ENCODE peak calls at places on chromosomes 7 and 10, in six cellular contexts. T is activated naive CD4-positive, alpha-beta T cell treated with anti-CD3 and anti-CD28 coated beads for 36 hours; Y is amniotic stem cell; L is foreskin fibroblast; G is heart left ventricle; Z is Daoy. Q is an unnamed sample.

GRCh38 chr10:60955957-60956425 is 12.0 kb upstream of the RHOBTB1 start:
- DNase-seq in G (no peak), T (no peak), Y (no peak), Z (peak), L (peak), Q (no peak)

GRCh38 chr10:90968448-90969086 is 47.7 kb upstream of the ANKRD1 start:
- DNase-seq in G (no peak), L (peak), Y (peak), Z (peak), T (no peak), Q (no peak)

GRCh38 chr7:149125189-149125863 is 798 bp downstream of the ZNF425 start:
- DNase-seq in G (no peak), L (no peak), Y (no peak), Z (no peak), T (peak), Q (no peak)

GRCh38 chr7:155097338-155097737 is 27.2 kb downstream of the HTR5A start:
- DNase-seq in Y (no peak), T (no peak), Z (no peak), G (no peak), L (no peak), Q (no peak)

GRCh38 chr10:79274279-79275104 is 72.8 kb upstream of the PPIF start:
- DNase-seq in L (peak), Z (no peak), Y (no peak), G (peak), T (no peak), Q (no peak)

GRCh38 chr10:115503546-115503945 is 410.4 kb downstream of the ATRNL1 start:
- DNase-seq in L (no peak), T (no peak), G (no peak), Y (no peak), Z (no peak), Q (no peak)

GRCh38 chr7:83547526-83547925 is 101.4 kb downstream of the SEMA3E start:
- DNase-seq in T (no peak), L (peak), G (no peak), Z (peak), Y (no peak), Q (peak)

GRCh38 chr10:84244651-84245270 is at the start of gene RGR:
- DNase-seq in T (no peak), Y (no peak), Z (no peak), G (peak), L (no peak), Q (no peak)

GRCh38 chr10:122468923-122469781 is 7.8 kb downstream of the HTRA1 start:
- DNase-seq in Y (peak), Z (peak), L (peak), T (no peak), G (no peak), Q (no peak)

GRCh38 chr10:129334326-129334725 is 132.7 kb upstream of the MGMT start:
- DNase-seq in Y (no peak), L (no peak), G (no peak), Z (no peak), T (no peak), Q (no peak)

GRCh38 chr10:123556736-123557135 is 109.4 kb upstream of the GPR26 start:
- DNase-seq in Y (no peak), T (no peak), L (no peak), Z (no peak), G (no peak), Q (no peak)

GRCh38 chr10:21926949-21927348 is 76.6 kb downstream of the DNAJC1 start:
- DNase-seq in L (peak), G (no peak), Z (peak), T (no peak), Y (peak), Q (no peak)

GRCh38 chr7:70060298-70061068 is 462.2 kb downstream of the AUTS2 start:
- DNase-seq in G (no peak), Z (no peak), T (no peak), Y (no peak), L (no peak), Q (no peak)

GRCh38 chr10:96789571-96790108 is 42.5 kb upstream of the LCOR start:
- DNase-seq in L (no peak), Y (no peak), G (no peak), T (no peak), Z (no peak), Q (peak)

GRCh38 chr7:70893422-70893821 is 238.5 kb upstream of the GALNT17 start:
- DNase-seq in Z (no peak), Y (no peak), G (no peak), L (no peak), T (no peak), Q (no peak)

GRCh38 chr10:18381679-18382078 is 241.5 kb downstream of the CACNB2 start:
- DNase-seq in Z (no peak), G (no peak), T (no peak), Y (no peak), L (no peak), Q (no peak)

GRCh38 chr10:8581521-8582225 is 527.2 kb downstream of the GATA3 start:
- DNase-seq in L (no peak), G (no peak), T (no peak), Z (peak), Y (no peak), Q (no peak)

GRCh38 chr7:136523581-136523980 is 344.9 kb upstream of the CHRM2 start:
- DNase-seq in T (no peak), Y (no peak), Z (no peak), G (no peak), L (peak), Q (no peak)

GRCh38 chr10:12501851-12502525 is 152.6 kb downstream of the CAMK1D start:
- DNase-seq in G (no peak), Z (no peak), L (no peak), T (no peak), Y (no peak), Q (no peak)

GRCh38 chr7:47542051-47542450 is 39.9 kb downstream of the TNS3 start:
- DNase-seq in Y (no peak), L (no peak), T (no peak), Z (no peak), G (no peak), Q (no peak)

GRCh38 chr7:139683137-139683871 is 94.5 kb downstream of the HIPK2 start:
- DNase-seq in L (no peak), Z (peak), G (no peak), Y (no peak), T (no peak), Q (no peak)

GRCh38 chr7:5824297-5824610 is 42.8 kb upstream of the RNF216 start:
- DNase-seq in G (no peak), L (no peak), Y (no peak), T (peak), Z (no peak), Q (no peak)

GRCh38 chr10:1432161-1432560 is 305.2 kb downstream of the ADARB2 start:
- DNase-seq in Y (no peak), T (no peak), L (no peak), Z (no peak), G (no peak), Q (no peak)

GRCh38 chr7:39948375-39948774 is 1.7 kb upstream of the CDK13 start:
- DNase-seq in Y (no peak), T (peak), Z (peak), G (no peak), L (no peak), Q (no peak)

GRCh38 chr7:100407285-100408180 is 21.0 kb downstream of the ZCWPW1 start:
- DNase-seq in G (no peak), T (peak), L (peak), Z (peak), Y (peak), Q (peak)

GRCh38 chr7:157097056-157097329 is 41.7 kb upstream of the UBE3C start:
- DNase-seq in G (no peak), Y (no peak), Z (no peak), L (no peak), T (no peak), Q (no peak)

GRCh38 chr7:71988176-71988575 is 424.0 kb downstream of the CALN1 start:
- DNase-seq in L (no peak), G (no peak), Z (no peak), T (no peak), Y (no peak), Q (no peak)

GRCh38 chr7:80827238-80827633 is 91.6 kb downstream of the SEMA3C start:
- DNase-seq in G (no peak), Z (no peak), Y (no peak), L (no peak), T (no peak), Q (no peak)

GRCh38 chr7:29274156-29275017 is 79.8 kb downstream of the CHN2 start:
- DNase-seq in G (no peak), Z (no peak), L (peak), T (no peak), Y (no peak), Q (no peak)

GRCh38 chr7:2149672-2150444 is 82.9 kb downstream of the MAD1L1 start:
- DNase-seq in T (no peak), Z (no peak), G (no peak), Y (no peak), L (no peak), Q (no peak)

GRCh38 chr10:73866621-73867020 is 7.7 kb downstream of the CAMK2G start:
- DNase-seq in L (no peak), G (no peak), T (no peak), Y (no peak), Z (no peak), Q (no peak)